ENCODE peak calls at places on chromosomes 4 and X, in ten cellular contexts. G is germinal center; R is skeletal muscle cell; O is caudate nucleus; C is mesendoderm; N is Right ventricle myocardium superior; T is right lobe of liver; J is NCI-H524 treated with DMSO at 0.1 percent for 48 hours; Y is activated CD4-positive, alpha-beta T cell treated with anti-CD3 and anti-CD28 coated beads, Interleukin-2, amount 50 U/mL, for 1 hour; L is AG10803. B is an unnamed sample.

GRCh38 chr4:7708981-7709380 is 230.7 kb downstream of the AFAP1 start:
- DNase-seq in R (no peak), O (no peak), C (no peak), N (peak; percentile 36), G (no peak), L (no peak), J (no peak), T (no peak), Y (no peak), B (no peak)

GRCh38 chrX:5646818-5647217 is 581.8 kb downstream of the NLGN4X start:
- DNase-seq in N (no peak), L (no peak), R (no peak), C (no peak), Y (no peak), T (no peak), J (no peak), O (no peak), G (peak; percentile 15), B (no peak)

GRCh38 chr4:14877246-14878220 is 124.7 kb upstream of the CPEB2 start:
- DNase-seq in Y (no peak), G (no peak), T (no peak), R (no peak), J (no peak), C (no peak), N (no peak), L (no peak), O (no peak), B (no peak)

GRCh38 chr4:1565598-1566295 is 118.4 kb downstream of the FAM53A start:
- DNase-seq in O (no peak), R (no peak), N (peak; percentile 10), J (no peak), C (no peak), Y (no peak), T (peak; percentile 41), L (no peak), G (no peak), B (no peak)

GRCh38 chr4:121711263-121712000 is 14.7 kb upstream of the ANXA5 start:
- DNase-seq in L (peak; percentile 97), J (no peak), Y (no peak), R (peak; percentile 98), O (peak; percentile 23), C (peak; percentile 98), G (peak; percentile 7), T (peak; percentile 59), N (peak; percentile 90), B (no peak)

GRCh38 chrX:120504569-120504968 is 35.5 kb upstream of the LAMP2 start:
- DNase-seq in L (no peak), J (no peak), G (no peak), R (no peak), Y (no peak), C (no peak), T (no peak), N (no peak), O (no peak), B (no peak)

GRCh38 chrX:123186796-123187195 is 2.7 kb downstream of the GRIA3 start:
- DNase-seq in N (no peak), L (peak; percentile 72), O (no peak), T (no peak), Y (no peak), C (no peak), J (no peak), R (no peak), G (no peak), B (no peak)

GRCh38 chr4:139316733-139317132 is 14.5 kb upstream of the NDUFC1 start:
- DNase-seq in N (no peak), Y (no peak), T (no peak), L (no peak), J (no peak), O (no peak), G (no peak), R (no peak), C (no peak), B (no peak)

GRCh38 chr4:56874166-56874565 is 33.5 kb upstream of the REST start:
- DNase-seq in R (no peak), O (no peak), C (no peak), J (no peak), N (no peak), L (no peak), G (no peak), T (no peak), Y (no peak), B (no peak)

GRCh38 chrX:110755061-110755460 is 40.6 kb downstream of the CHRDL1 start:
- DNase-seq in N (no peak), L (peak; percentile 47), T (no peak), Y (no peak), O (no peak), R (no peak), C (no peak), J (no peak), G (no peak), B (no peak)

GRCh38 chr4:152956650-152957436 is 20.7 kb downstream of the FHDC1 start:
- DNase-seq in R (no peak), Y (no peak), G (no peak), T (no peak), L (no peak), C (peak; percentile 89), J (no peak), O (no peak), N (no peak), B (no peak)

GRCh38 chr4:1873776-1874175 is 2.6 kb downstream of the NSD2 start:
- DNase-seq in T (no peak), J (no peak), O (no peak), R (no peak), G (no peak), L (no peak), N (no peak), Y (no peak), C (no peak), B (no peak)

B was measured in stimulated activated CD4-positive, alpha-beta T cell treated with anti-CD3 and anti-CD28 coated beads, Interleukin-15, amount 100 ng/mL, for 1 hour.